ENCODE peak calls at places on chromosomes 2 and 18, in nine cellular contexts. G, U, X, B, E, R, D, I and V are unnamed samples.

GRCh38 chr18:3211236-3211992 is 8.4 kb downstream of the MYOM1 start:
- DNase-seq in G (no peak), U (no peak), X (no peak), B (no peak), E (no peak), R (no peak), D (no peak), I (no peak), V (peak; percentile 30)

GRCh38 chr2:151182396-151182795 is 79.3 kb downstream of the RBM43 start:
- DNase-seq in G (no peak), U (no peak), X (no peak), B (no peak), E (no peak), R (no peak), D (no peak), I (no peak), V (no peak)

GRCh38 chr2:27133195-27133875 is 1.1 kb downstream of the PREB start:
- DNase-seq in G (no peak), U (no peak), X (peak; percentile 49), B (no peak), E (no peak), R (no peak), D (no peak), I (no peak), V (no peak)

GRCh38 chr2:37100054-37100453 is 15.7 kb downstream of the GPATCH11 start:
- DNase-seq in G (no peak), U (no peak), X (no peak), B (no peak), E (no peak), R (no peak), D (peak; percentile 34), I (no peak), V (no peak)

GRCh38 chr2:195162918-195163317 is 494.1 kb upstream of the SLC39A10 start:
- DNase-seq in G (no peak), U (no peak), X (no peak), B (no peak), E (no peak), R (no peak), D (no peak), I (no peak), V (no peak)

GRCh38 chr2:221501210-221501882 is 70.8 kb downstream of the EPHA4 start:
- DNase-seq in G (no peak), U (no peak), X (no peak), B (no peak), E (no peak), R (no peak), D (no peak), I (no peak), V (no peak)

GRCh38 chr18:46260016-46260878 is 156.1 kb downstream of the HAUS1 start:
- DNase-seq in G (no peak), U (no peak), X (no peak), B (no peak), E (no peak), R (no peak), D (peak; percentile 97), I (no peak), V (no peak)

GRCh38 chr2:168160897-168161296 is 86.5 kb downstream of the STK39 start:
- DNase-seq in G (no peak), U (no peak), X (no peak), B (no peak), E (peak; percentile 69), R (no peak), D (no peak), I (no peak), V (peak; percentile 36)

GRCh38 chr18:35172451-35173035 is 68.3 kb upstream of the ZNF397 start:
- DNase-seq in G (no peak), U (no peak), X (no peak), B (no peak), E (no peak), R (no peak), D (no peak), I (no peak), V (peak; percentile 87)

GRCh38 chr18:23238152-23238531 is 102.9 kb downstream of the CABLES1 start:
- DNase-seq in G (no peak), U (no peak), X (no peak), B (no peak), E (no peak), R (peak; percentile 48), D (peak; percentile 54), I (no peak), V (no peak)

GRCh38 chr2:9178905-9179571 is 27.6 kb upstream of the ASAP2 start:
- DNase-seq in G (peak; percentile 43), U (peak; percentile 75), X (no peak), B (peak; percentile 37), E (no peak), R (peak; percentile 64), D (peak; percentile 24), I (peak; percentile 34), V (no peak)

GRCh38 chr2:43343573-43344304 is 117.3 kb upstream of the ZFP36L2 start:
- DNase-seq in G (peak; percentile 71), U (no peak), X (peak; percentile 63), B (peak; percentile 84), E (no peak), R (peak; percentile 87), D (no peak), I (peak; percentile 31), V (no peak)

GRCh38 chr18:66990909-66991308 is 387.0 kb upstream of the CDH19 start:
- DNase-seq in G (no peak), U (no peak), X (no peak), B (no peak), E (no peak), R (no peak), D (no peak), I (no peak), V (no peak)

GRCh38 chr2:152093464-152093863 is 5.4 kb downstream of the CACNB4 start:
- DNase-seq in G (no peak), U (no peak), X (no peak), B (peak; percentile 20), E (no peak), R (no peak), D (no peak), I (no peak), V (no peak)

GRCh38 chr2:190607657-190608357 is 41.1 kb upstream of the NAB1 start:
- DNase-seq in G (no peak), U (no peak), X (no peak), B (no peak), E (peak; percentile 91), R (no peak), D (no peak), I (no peak), V (no peak)

GRCh38 chr2:197285361-197285760 is 25.2 kb downstream of the ANKRD44 start:
- DNase-seq in G (no peak), U (no peak), X (no peak), B (no peak), E (no peak), R (no peak), D (no peak), I (no peak), V (peak; percentile 70)
- H3K4me1 ChIP-seq in G (peaks cover 21% of the 10 kb centered on the region), U (peaks cover 4% of the 10 kb centered on the region), X (peaks cover 9% of the 10 kb centered on the region), B (peaks cover 6% of the 10 kb centered on the region), E (no peaks in the 10 kb centered on the region), R (no peaks in the 10 kb centered on the region), D (no peaks in the 10 kb centered on the region), I (no peaks in the 10 kb centered on the region), V (peaks cover 8% of the 10 kb centered on the region)

GRCh38 chr2:116160657-116161056 is 1653.8 kb upstream of the DDX18 start:
- DNase-seq in G (no peak), U (no peak), X (no peak), B (no peak), E (no peak), R (no peak), D (no peak), I (no peak), V (no peak)
- H3K9me3 ChIP-seq in G (peaks cover 59% of the 10 kb centered on the region), U (no peaks in the 10 kb centered on the region), X (no peaks in the 10 kb centered on the region), B (peaks cover 46% of the 10 kb centered on the region), E (peaks cover 30% of the 10 kb centered on the region), R (peaks cover 3% of the 10 kb centered on the region), D (peaks cover 2% of the 10 kb centered on the region), I (peaks cover 87% of the 10 kb centered on the region), V (peaks cover 10% of the 10 kb centered on the region)

GRCh38 chr2:19857806-19858205 is 44.0 kb downstream of the TTC32 start:
- DNase-seq in G (no peak), U (no peak), X (no peak), B (no peak), E (no peak), R (no peak), D (peak; percentile 35), I (no peak), V (no peak)
- H3K36me3 ChIP-seq in G (no peaks in the 10 kb centered on the region), U (no peaks in the 10 kb centered on the region), X (no peaks in the 10 kb centered on the region), B (no peaks in the 10 kb centered on the region), E (no peaks in the 10 kb centered on the region), R (no peaks in the 10 kb centered on the region), D (no peaks in the 10 kb centered on the region), I (no peaks in the 10 kb centered on the region), V (no peaks in the 10 kb centered on the region)

GRCh38 chr18:59144483-59144882 is 4.8 kb downstream of the SEC11C start:
- DNase-seq in G (no peak), U (no peak), X (no peak), B (no peak), E (no peak), R (no peak), D (no peak), I (no peak), V (no peak)
- H3K4me1 ChIP-seq in G (peaks cover 27% of the 10 kb centered on the region), U (no peaks in the 10 kb centered on the region), X (peaks cover 31% of the 10 kb centered on the region), B (peaks cover 18% of the 10 kb centered on the region), E (peaks cover 3% of the 10 kb centered on the region), R (peaks cover 4% of the 10 kb centered on the region), D (peaks cover 2% of the 10 kb centered on the region), I (peaks cover 13% of the 10 kb centered on the region), V (peaks cover 3% of the 10 kb centered on the region)

GRCh38 chr2:229205704-229206103 is 65.4 kb downstream of the PID1 start:
- DNase-seq in G (no peak), U (no peak), X (no peak), B (no peak), E (no peak), R (no peak), D (no peak), I (no peak), V (no peak)

GRCh38 chr2:229201522-229201921 is 69.6 kb downstream of the PID1 start:
- DNase-seq in G (no peak), U (no peak), X (no peak), B (no peak), E (no peak), R (no peak), D (no peak), I (no peak), V (no peak)

GRCh38 chr2:229212241-229212640 is 58.8 kb downstream of the PID1 start:
- DNase-seq in G (no peak), U (no peak), X (no peak), B (no peak), E (no peak), R (no peak), D (no peak), I (no peak), V (no peak)

GRCh38 chr2:229202646-229203045 is 68.4 kb downstream of the PID1 start:
- DNase-seq in G (no peak), U (no peak), X (no peak), B (no peak), E (no peak), R (no peak), D (no peak), I (no peak), V (no peak)

GRCh38 chr2:229206548-229206947 is 64.5 kb downstream of the PID1 start:
- DNase-seq in G (no peak), U (no peak), X (no peak), B (no peak), E (no peak), R (no peak), D (no peak), I (no peak), V (no peak)
- H3K9me3 ChIP-seq in G (peaks cover 6% of the 10 kb centered on the region), U (no peaks in the 10 kb centered on the region), X (no peaks in the 10 kb centered on the region), B (peaks cover 5% of the 10 kb centered on the region), E (no peaks in the 10 kb centered on the region), R (no peaks in the 10 kb centered on the region), D (no peaks in the 10 kb centered on the region), I (peaks cover 11% of the 10 kb centered on the region), V (no peaks in the 10 kb centered on the region)